ENCODE peak calls at places on chromosomes 3 and 15, in four cellular contexts. One of them, this sample, is unnamed.

GRCh38 chr3:37457392-37458065 is 283.1 kb upstream of the LRRFIP2 start:
- DNase-seq in GM20000: no peak
- DNase-seq in upper lobe of right lung: no peak
- DNase-seq in ovary: no peak
- DNase-seq in this sample: no peak

GRCh38 chr3:40490916-40491315 is 14.0 kb downstream of the ZNF619 start:
- DNase-seq in GM20000: no peak
- DNase-seq in ovary: no peak
- DNase-seq in upper lobe of right lung: no peak
- DNase-seq in this sample: no peak

GRCh38 chr15:52780172-52780980 is 9.8 kb downstream of the ONECUT1 start:
- DNase-seq in upper lobe of right lung: peak
- DNase-seq in GM20000: peak
- DNase-seq in ovary: peak
- DNase-seq in this sample: no peak

GRCh38 chr3:127424766-127425504 is 137.1 kb upstream of the PRR20G start:
- DNase-seq in upper lobe of right lung: no peak
- DNase-seq in GM20000: no peak
- DNase-seq in ovary: no peak
- DNase-seq in this sample: no peak

GRCh38 chr3:168864107-168865021 is 768.6 kb upstream of the GOLIM4 start:
- DNase-seq in upper lobe of right lung: no peak
- DNase-seq in ovary: no peak
- DNase-seq in GM20000: no peak
- DNase-seq in this sample: no peak

GRCh38 chr3:197021231-197021630 is 8.4 kb downstream of the MELTF start:
- DNase-seq in GM20000: peak
- DNase-seq in ovary: no peak
- DNase-seq in upper lobe of right lung: no peak
- DNase-seq in this sample: peak

GRCh38 chr3:191131305-191131704 is 67.7 kb upstream of the OSTN start:
- DNase-seq in upper lobe of right lung: no peak
- DNase-seq in ovary: no peak
- DNase-seq in GM20000: no peak
- DNase-seq in this sample: no peak

GRCh38 chr15:58748787-58749531 is 548 bp downstream of the ADAM10 start:
- DNase-seq in upper lobe of right lung: peak
- DNase-seq in ovary: peak
- DNase-seq in GM20000: peak
- DNase-seq in this sample: no peak

GRCh38 chr3:184314700-184315505 is 497 bp downstream of the EIF4G1 start:
- DNase-seq in ovary: peak
- DNase-seq in GM20000: peak
- DNase-seq in upper lobe of right lung: peak
- DNase-seq in this sample: no peak

GRCh38 chr15:41727143-41727542 is 47.1 kb upstream of the MAPKBP1 start:
- DNase-seq in upper lobe of right lung: no peak
- DNase-seq in ovary: no peak
- DNase-seq in GM20000: no peak
- DNase-seq in this sample: no peak

GRCh38 chr3:177109688-177110087 is 87.6 kb downstream of the TBL1XR1 start:
- DNase-seq in ovary: no peak
- DNase-seq in GM20000: no peak
- DNase-seq in upper lobe of right lung: no peak
- DNase-seq in this sample: no peak

GRCh38 chr15:31974855-31975421 is 55.4 kb upstream of the CHRNA7 start:
- DNase-seq in upper lobe of right lung: no peak
- DNase-seq in ovary: no peak
- DNase-seq in GM20000: peak
- DNase-seq in this sample: no peak

GRCh38 chr15:50355612-50355905 is 561 bp upstream of the GABPB1 start:
- DNase-seq in ovary: no peak
- DNase-seq in upper lobe of right lung: no peak
- DNase-seq in GM20000: peak
- DNase-seq in this sample: no peak

GRCh38 chr3:5581743-5582142 is 394.2 kb downstream of the EDEM1 start:
- DNase-seq in GM20000: no peak
- DNase-seq in upper lobe of right lung: no peak
- DNase-seq in ovary: no peak
- DNase-seq in this sample: no peak

GRCh38 chr15:71921191-71921590 is 110.8 kb downstream of the NR2E3 start:
- DNase-seq in GM20000: no peak
- DNase-seq in upper lobe of right lung: no peak
- DNase-seq in ovary: no peak
- DNase-seq in this sample: no peak

GRCh38 chr3:184375747-184376495 is 2.1 kb downstream of the THPO start:
- DNase-seq in ovary: no peak
- DNase-seq in upper lobe of right lung: peak
- DNase-seq in GM20000: no peak
- DNase-seq in this sample: no peak

DNA sequence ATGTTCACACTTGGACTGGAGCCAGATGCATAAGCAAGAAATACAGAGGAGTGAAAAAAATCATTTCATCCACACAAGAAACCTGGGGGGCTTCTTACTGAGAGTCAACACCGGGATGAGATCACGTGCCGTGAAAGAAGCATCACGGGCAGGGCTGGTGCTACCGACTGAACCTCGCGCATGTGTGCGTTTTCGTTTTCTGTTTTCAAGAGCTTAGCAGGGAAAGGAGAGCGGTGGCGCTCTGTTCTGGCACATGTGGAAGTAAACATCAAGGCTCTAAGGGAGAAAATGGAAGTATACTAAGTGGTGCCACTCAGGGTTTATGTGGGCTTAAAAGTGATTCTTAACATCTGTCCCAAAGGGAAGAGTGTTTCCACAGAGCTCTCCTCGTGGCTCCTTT is 55.9 kb downstream of the VGLL4 start:
- DNase-seq in upper lobe of right lung: no peak
- DNase-seq in GM20000: no peak
- DNase-seq in ovary: peak
- DNase-seq in this sample: no peak
- TF ChIP-seq CTCF in upper lobe of right lung: no peak
- TF ChIP-seq CTCF in GM20000: no peak
- TF ChIP-seq CTCF in ovary: no peak
- TF ChIP-seq CTCF in this sample: no peak

GRCh38 chr3:42101481-42101880 is 10.3 kb downstream of the TRAK1 start:
- DNase-seq in ovary: no peak
- DNase-seq in upper lobe of right lung: no peak
- DNase-seq in GM20000: no peak
- DNase-seq in this sample: no peak
- TF ChIP-seq CTCF in ovary: no peak
- TF ChIP-seq CTCF in upper lobe of right lung: no peak
- TF ChIP-seq CTCF in GM20000: no peak
- TF ChIP-seq CTCF in this sample: no peak

GRCh38 chr15:100902436-100903190 is 16.5 kb upstream of the LRRK1 start:
- DNase-seq in GM20000: no peak
- DNase-seq in ovary: peak
- DNase-seq in upper lobe of right lung: peak
- DNase-seq in this sample: no peak
- TF ChIP-seq CTCF in GM20000: no peak
- TF ChIP-seq CTCF in ovary: no peak
- TF ChIP-seq CTCF in upper lobe of right lung: no peak
- TF ChIP-seq CTCF in this sample: no peak

GRCh38 chr3:52891615-52892081 is 5.7 kb downstream of the STIMATE start:
- DNase-seq in upper lobe of right lung: no peak
- DNase-seq in GM20000: no peak
- DNase-seq in ovary: no peak
- DNase-seq in this sample: no peak

GRCh38 chr3:52893723-52894122 is 3.6 kb downstream of the STIMATE start:
- DNase-seq in upper lobe of right lung: no peak
- DNase-seq in ovary: peak
- DNase-seq in GM20000: no peak
- DNase-seq in this sample: no peak

GRCh38 chr3:52891164-52891563 is 6.2 kb downstream of the STIMATE start:
- DNase-seq in GM20000: no peak
- DNase-seq in upper lobe of right lung: peak
- DNase-seq in ovary: no peak
- DNase-seq in this sample: no peak

GRCh38 chr3:52892290-52892624 is 5.1 kb downstream of the STIMATE start:
- DNase-seq in upper lobe of right lung: no peak
- DNase-seq in GM20000: no peak
- DNase-seq in ovary: no peak
- DNase-seq in this sample: no peak

GRCh38 chr3:52892625-52893311 is 4.6 kb downstream of the STIMATE start:
- DNase-seq in GM20000: peak
- DNase-seq in upper lobe of right lung: no peak
- DNase-seq in ovary: no peak
- DNase-seq in this sample: no peak
- TF ChIP-seq CTCF in GM20000: no peak
- TF ChIP-seq CTCF in upper lobe of right lung: no peak
- TF ChIP-seq CTCF in ovary: no peak
- TF ChIP-seq CTCF in this sample: no peak

GRCh38 chr15:60390931-60391501 is 6.8 kb downstream of the ANXA2 start:
- DNase-seq in GM20000: no peak
- DNase-seq in upper lobe of right lung: no peak
- DNase-seq in ovary: peak
- DNase-seq in this sample: no peak
- TF ChIP-seq CTCF in GM20000: no peak
- TF ChIP-seq CTCF in upper lobe of right lung: no peak
- TF ChIP-seq CTCF in ovary: no peak
- TF ChIP-seq CTCF in this sample: peak

GRCh38 chr3:113054552-113054951 is 63.8 kb downstream of the GTPBP8 start:
- DNase-seq in ovary: no peak
- DNase-seq in upper lobe of right lung: no peak
- DNase-seq in GM20000: no peak
- DNase-seq in this sample: no peak
- TF ChIP-seq CTCF in ovary: no peak
- TF ChIP-seq CTCF in upper lobe of right lung: no peak
- TF ChIP-seq CTCF in GM20000: no peak
- TF ChIP-seq CTCF in this sample: no peak

GRCh38 chr3:138426211-138426610 is 8.2 kb upstream of the ESYT3 start:
- DNase-seq in ovary: no peak
- DNase-seq in GM20000: no peak
- DNase-seq in upper lobe of right lung: no peak
- DNase-seq in this sample: no peak
- TF ChIP-seq CTCF in ovary: no peak
- TF ChIP-seq CTCF in GM20000: no peak
- TF ChIP-seq CTCF in upper lobe of right lung: peak
- TF ChIP-seq CTCF in this sample: peak

DNA sequence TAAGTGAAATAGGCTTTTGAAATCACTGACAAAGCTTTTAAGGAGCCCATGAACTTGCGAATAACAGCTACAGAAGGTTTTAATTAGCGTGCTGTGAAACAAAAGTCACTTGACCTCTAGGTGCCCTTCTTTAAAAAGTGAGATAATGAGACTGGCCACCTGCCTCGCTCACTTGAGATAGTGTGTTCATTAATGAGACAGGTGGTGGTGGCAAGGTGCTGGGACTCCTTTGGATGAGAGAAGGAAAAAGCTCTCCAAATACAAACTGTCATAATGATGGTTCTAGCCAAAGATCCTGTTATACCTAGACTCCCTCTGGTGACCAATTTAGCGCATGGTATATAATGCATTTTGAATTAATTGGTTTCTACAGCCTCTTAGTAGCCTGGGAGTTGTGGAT is 22.7 kb upstream of the IREB2 start:
- DNase-seq in GM20000: no peak
- DNase-seq in ovary: no peak
- DNase-seq in upper lobe of right lung: no peak
- DNase-seq in this sample: no peak
- TF ChIP-seq CTCF in GM20000: no peak
- TF ChIP-seq CTCF in ovary: no peak
- TF ChIP-seq CTCF in upper lobe of right lung: peak
- TF ChIP-seq CTCF in this sample: peak

DNA sequence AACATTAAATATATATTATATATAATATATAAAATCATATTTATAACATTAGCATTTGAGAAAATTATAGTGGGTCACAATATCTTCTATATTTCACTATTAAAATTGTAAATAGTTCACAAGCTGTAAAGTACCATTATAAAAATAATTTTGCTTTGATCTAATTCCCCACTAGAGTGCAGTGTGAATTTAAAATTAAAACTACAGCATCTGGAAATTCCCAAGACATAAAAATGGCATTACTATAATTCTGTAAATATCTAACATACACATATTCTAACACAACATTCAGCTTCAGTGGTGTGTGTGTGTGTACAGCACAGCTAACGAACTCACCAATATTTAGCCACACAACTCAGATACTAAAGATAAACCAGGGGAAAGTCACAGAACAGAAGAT is 424.9 kb upstream of the ZNF385D start:
- DNase-seq in GM20000: no peak
- DNase-seq in upper lobe of right lung: no peak
- DNase-seq in ovary: no peak
- DNase-seq in this sample: no peak
- TF ChIP-seq CTCF in GM20000: no peak
- TF ChIP-seq CTCF in upper lobe of right lung: peak
- TF ChIP-seq CTCF in ovary: no peak
- TF ChIP-seq CTCF in this sample: peak